ENCODE peak calls at places on chromosomes 11 and 22, in seven cellular contexts. O is RKO; M is MV-4-11; R is NAMALWA; W is activated T-helper 9 cell treated with anti-CD3 and anti-CD28 coated beads, Interleukin-2, amount 50 U/mL, for 16 hours; F is brain microvascular endothelial cell; T is stimulated activated CD4-positive, alpha-beta T cell treated with anti-CD3 and anti-CD28 coated beads, Interleukin-2, amount 100 ng/mL, for 4 hours. C is an unnamed sample.

GRCh38 chr22:20524004-20524481 is 16.6 kb downstream of the MED15 start:
- DNase-seq in F (no peak), W (no peak), M (no peak), O (no peak), R (peak), T (no peak), C (peak)

GRCh38 chr22:50475652-50476002 is 792 bp upstream of the SBF1 start:
- DNase-seq in F (no peak), W (no peak), O (no peak), M (no peak), R (no peak), T (no peak), C (no peak)

GRCh38 chr11:96019810-96020747 is 96.2 kb upstream of the MTMR2 start:
- DNase-seq in R (no peak), O (no peak), W (no peak), F (no peak), T (no peak), M (no peak), C (no peak)

GRCh38 chr11:10208045-10208674 is 85.9 kb downstream of the SBF2 start:
- DNase-seq in O (peak), R (peak), M (peak), F (no peak), W (no peak), T (no peak), C (peak)

GRCh38 chr11:63492441-63492840 is 1.5 kb upstream of the PLAAT5 start:
- DNase-seq in F (no peak), M (no peak), R (no peak), T (no peak), W (no peak), O (no peak), C (no peak)

GRCh38 chr11:119529063-119529845 is 106.3 kb upstream of the THY1 start:
- DNase-seq in W (no peak), T (no peak), M (no peak), O (no peak), F (no peak), R (no peak), C (no peak)

GRCh38 chr22:28867191-28867590 is 16.2 kb upstream of the ZNRF3 start:
- DNase-seq in F (no peak), R (no peak), T (no peak), M (no peak), W (no peak), O (no peak), C (no peak)

GRCh38 chr22:23522642-23523251 is 57.3 kb downstream of the IGLL1 start:
- DNase-seq in F (no peak), R (no peak), W (no peak), M (no peak), T (no peak), O (no peak), C (no peak)

GRCh38 chr22:25080855-25081254 is 118.8 kb upstream of the CRYBB3 start:
- DNase-seq in O (no peak), T (no peak), W (no peak), R (no peak), F (no peak), M (no peak), C (no peak)

GRCh38 chr11:88701816-88702215 is 364.0 kb downstream of the GRM5 start:
- DNase-seq in T (no peak), F (no peak), M (no peak), R (no peak), W (no peak), O (no peak), C (no peak)

GRCh38 chr11:105224859-105225258 is 85.3 kb upstream of the CARD18 start:
- DNase-seq in T (no peak), R (no peak), O (no peak), W (no peak), F (no peak), M (no peak), C (no peak)

GRCh38 chr11:995752-996420 is 40.6 kb downstream of the MUC6 start:
- DNase-seq in W (no peak), T (no peak), F (no peak), R (peak), O (no peak), M (no peak), C (no peak)

GRCh38 chr11:71488968-71489265 is 35.9 kb downstream of the NADSYN1 start:
- DNase-seq in M (no peak), O (no peak), F (no peak), R (no peak), W (no peak), T (no peak), C (no peak)

GRCh38 chr22:45552580-45553332 is 50.1 kb downstream of the FBLN1 start:
- DNase-seq in F (peak), O (no peak), M (peak), W (no peak), R (no peak), T (no peak), C (no peak)